ENCODE peak calls at places on chromosomes 4 and X, in nine cellular contexts. One of them, this sample, is unnamed.

GRCh38 chr4:47154816-47155370 is 123.5 kb downstream of the GABRB1 start:
- DNase-seq in Panc1: no peak
- DNase-seq in sigmoid colon: no peak
- DNase-seq in heart right ventricle: no peak
- DNase-seq in breast epithelium: no peak
- DNase-seq in GM23248: no peak
- DNase-seq in H9: no peak
- DNase-seq in AG04450: no peak
- DNase-seq in CD8-positive, alpha-beta T cell: no peak
- DNase-seq in this sample: no peak

GRCh38 chr4:108906006-108906405 is 143.2 kb upstream of the ETNPPL start:
- DNase-seq in Panc1: no peak
- DNase-seq in sigmoid colon: no peak
- DNase-seq in heart right ventricle: no peak
- DNase-seq in breast epithelium: no peak
- DNase-seq in GM23248: no peak
- DNase-seq in H9: peak
- DNase-seq in AG04450: no peak
- DNase-seq in CD8-positive, alpha-beta T cell: no peak
- DNase-seq in this sample: no peak

GRCh38 chrX:44042731-44043130 is 69.5 kb upstream of the NDP start:
- DNase-seq in Panc1: no peak
- DNase-seq in sigmoid colon: no peak
- DNase-seq in heart right ventricle: peak
- DNase-seq in breast epithelium: no peak
- DNase-seq in GM23248: peak
- DNase-seq in H9: no peak
- DNase-seq in AG04450: no peak
- DNase-seq in CD8-positive, alpha-beta T cell: no peak
- DNase-seq in this sample: no peak

GRCh38 chr4:169199184-169199583 is 71.6 kb downstream of the SH3RF1 start:
- DNase-seq in Panc1: no peak
- DNase-seq in sigmoid colon: no peak
- DNase-seq in heart right ventricle: no peak
- DNase-seq in breast epithelium: no peak
- DNase-seq in GM23248: no peak
- DNase-seq in H9: no peak
- DNase-seq in AG04450: no peak
- DNase-seq in CD8-positive, alpha-beta T cell: no peak
- DNase-seq in this sample: no peak

GRCh38 chrX:151000901-151001301 is 17.8 kb downstream of the HMGB3 start:
- DNase-seq in Panc1: no peak
- DNase-seq in sigmoid colon: no peak
- DNase-seq in heart right ventricle: no peak
- DNase-seq in breast epithelium: no peak
- DNase-seq in GM23248: no peak
- DNase-seq in H9: no peak
- DNase-seq in AG04450: no peak
- DNase-seq in CD8-positive, alpha-beta T cell: no peak
- DNase-seq in this sample: no peak

GRCh38 chrX:85084770-85085393 is 81.2 kb downstream of the APOOL start:
- DNase-seq in Panc1: no peak
- DNase-seq in sigmoid colon: no peak
- DNase-seq in heart right ventricle: no peak
- DNase-seq in breast epithelium: no peak
- DNase-seq in GM23248: peak
- DNase-seq in H9: no peak
- DNase-seq in AG04450: peak
- DNase-seq in CD8-positive, alpha-beta T cell: no peak
- DNase-seq in this sample: peak

GRCh38 chr4:83503974-83504373 is 19.1 kb upstream of the ABRAXAS1 start:
- DNase-seq in Panc1: no peak
- DNase-seq in sigmoid colon: no peak
- DNase-seq in heart right ventricle: no peak
- DNase-seq in breast epithelium: no peak
- DNase-seq in GM23248: no peak
- DNase-seq in H9: no peak
- DNase-seq in AG04450: no peak
- DNase-seq in CD8-positive, alpha-beta T cell: no peak
- DNase-seq in this sample: peak

GRCh38 chrX:46710425-46710824 is 48.5 kb downstream of the SLC9A7 start:
- DNase-seq in Panc1: no peak
- DNase-seq in sigmoid colon: no peak
- DNase-seq in heart right ventricle: no peak
- DNase-seq in breast epithelium: no peak
- DNase-seq in GM23248: peak
- DNase-seq in H9: no peak
- DNase-seq in AG04450: no peak
- DNase-seq in CD8-positive, alpha-beta T cell: no peak
- DNase-seq in this sample: no peak

GRCh38 chr4:95507147-95507546 is 41.6 kb downstream of the UNC5C start:
- DNase-seq in Panc1: no peak
- DNase-seq in sigmoid colon: no peak
- DNase-seq in heart right ventricle: no peak
- DNase-seq in breast epithelium: no peak
- DNase-seq in GM23248: no peak
- DNase-seq in H9: no peak
- DNase-seq in AG04450: no peak
- DNase-seq in CD8-positive, alpha-beta T cell: no peak
- DNase-seq in this sample: no peak

GRCh38 chr4:3202836-3203820 is 45.8 kb upstream of the MSANTD1 start:
- DNase-seq in Panc1: no peak
- DNase-seq in sigmoid colon: no peak
- DNase-seq in heart right ventricle: no peak
- DNase-seq in breast epithelium: no peak
- DNase-seq in GM23248: no peak
- DNase-seq in H9: no peak
- DNase-seq in AG04450: no peak
- DNase-seq in CD8-positive, alpha-beta T cell: no peak
- DNase-seq in this sample: no peak

GRCh38 chr4:879730-880079 is 52.4 kb downstream of the GAK start:
- DNase-seq in Panc1: no peak
- DNase-seq in sigmoid colon: no peak
- DNase-seq in heart right ventricle: no peak
- DNase-seq in breast epithelium: no peak
- DNase-seq in GM23248: no peak
- DNase-seq in H9: no peak
- DNase-seq in AG04450: no peak
- DNase-seq in CD8-positive, alpha-beta T cell: no peak
- DNase-seq in this sample: peak

GRCh38 chrX:71950066-71950465 is 39.4 kb downstream of the NHSL2 start:
- DNase-seq in Panc1: no peak
- DNase-seq in sigmoid colon: no peak
- DNase-seq in heart right ventricle: no peak
- DNase-seq in breast epithelium: no peak
- DNase-seq in GM23248: no peak
- DNase-seq in H9: no peak
- DNase-seq in AG04450: no peak
- DNase-seq in CD8-positive, alpha-beta T cell: no peak
- DNase-seq in this sample: no peak

GRCh38 chr4:66564901-66565648 is 894.8 kb upstream of the EPHA5 start:
- DNase-seq in Panc1: no peak
- DNase-seq in sigmoid colon: no peak
- DNase-seq in heart right ventricle: no peak
- DNase-seq in breast epithelium: no peak
- DNase-seq in GM23248: peak
- DNase-seq in H9: no peak
- DNase-seq in AG04450: no peak
- DNase-seq in CD8-positive, alpha-beta T cell: no peak
- DNase-seq in this sample: no peak

GRCh38 chrX:30653415-30654131 is at the start of gene GK:
- DNase-seq in Panc1: no peak
- DNase-seq in sigmoid colon: peak
- DNase-seq in heart right ventricle: peak
- DNase-seq in breast epithelium: no peak
- DNase-seq in GM23248: peak
- DNase-seq in H9: peak
- DNase-seq in AG04450: no peak
- DNase-seq in CD8-positive, alpha-beta T cell: no peak
- DNase-seq in this sample: no peak

GRCh38 chrX:129523076-129524055 is at the start of gene SMARCA1:
- DNase-seq in Panc1: no peak
- DNase-seq in sigmoid colon: peak
- DNase-seq in heart right ventricle: peak
- DNase-seq in breast epithelium: peak
- DNase-seq in GM23248: peak
- DNase-seq in H9: peak
- DNase-seq in AG04450: no peak
- DNase-seq in CD8-positive, alpha-beta T cell: no peak
- DNase-seq in this sample: peak
- H3K27ac ChIP-seq in Panc1: peak
- H3K27ac ChIP-seq in sigmoid colon: peak
- H3K27ac ChIP-seq in heart right ventricle: peak
- H3K27ac ChIP-seq in breast epithelium: peak
- H3K27ac ChIP-seq in GM23248: peak
- H3K27ac ChIP-seq in H9: peak
- H3K27ac ChIP-seq in AG04450: peak
- H3K27ac ChIP-seq in CD8-positive, alpha-beta T cell: no peak
- H3K27ac ChIP-seq in this sample: peak

GRCh38 chr4:118756429-118756828 is 71.2 kb downstream of the METTL14 start:
- DNase-seq in Panc1: no peak
- DNase-seq in sigmoid colon: no peak
- DNase-seq in heart right ventricle: no peak
- DNase-seq in breast epithelium: no peak
- DNase-seq in GM23248: no peak
- DNase-seq in H9: no peak
- DNase-seq in AG04450: no peak
- DNase-seq in CD8-positive, alpha-beta T cell: no peak
- DNase-seq in this sample: no peak
- H3K27ac ChIP-seq in Panc1: no peak
- H3K27ac ChIP-seq in sigmoid colon: peak
- H3K27ac ChIP-seq in heart right ventricle: peak
- H3K27ac ChIP-seq in breast epithelium: peak
- H3K27ac ChIP-seq in GM23248: peak
- H3K27ac ChIP-seq in H9: no peak
- H3K27ac ChIP-seq in AG04450: peak
- H3K27ac ChIP-seq in CD8-positive, alpha-beta T cell: no peak
- H3K27ac ChIP-seq in this sample: no peak

GRCh38 chrX:16990839-16991238 is 44.4 kb downstream of the REPS2 start:
- DNase-seq in Panc1: no peak
- DNase-seq in sigmoid colon: no peak
- DNase-seq in heart right ventricle: no peak
- DNase-seq in breast epithelium: no peak
- DNase-seq in GM23248: no peak
- DNase-seq in H9: no peak
- DNase-seq in AG04450: no peak
- DNase-seq in CD8-positive, alpha-beta T cell: no peak
- DNase-seq in this sample: no peak

GRCh38 chrX:16993791-16994318 is 47.4 kb downstream of the REPS2 start:
- DNase-seq in Panc1: no peak
- DNase-seq in sigmoid colon: no peak
- DNase-seq in heart right ventricle: no peak
- DNase-seq in breast epithelium: no peak
- DNase-seq in GM23248: no peak
- DNase-seq in H9: peak
- DNase-seq in AG04450: no peak
- DNase-seq in CD8-positive, alpha-beta T cell: no peak
- DNase-seq in this sample: no peak

GRCh38 chrX:16992411-16992810 is 46.0 kb downstream of the REPS2 start:
- DNase-seq in Panc1: no peak
- DNase-seq in sigmoid colon: no peak
- DNase-seq in heart right ventricle: no peak
- DNase-seq in breast epithelium: no peak
- DNase-seq in GM23248: no peak
- DNase-seq in H9: no peak
- DNase-seq in AG04450: no peak
- DNase-seq in CD8-positive, alpha-beta T cell: no peak
- DNase-seq in this sample: no peak

GRCh38 chrX:16989750-16990149 is 43.3 kb downstream of the REPS2 start:
- DNase-seq in Panc1: no peak
- DNase-seq in sigmoid colon: no peak
- DNase-seq in heart right ventricle: no peak
- DNase-seq in breast epithelium: no peak
- DNase-seq in GM23248: no peak
- DNase-seq in H9: no peak
- DNase-seq in AG04450: no peak
- DNase-seq in CD8-positive, alpha-beta T cell: no peak
- DNase-seq in this sample: no peak

GRCh38 chrX:16992902-16993301 is 46.4 kb downstream of the REPS2 start:
- DNase-seq in Panc1: no peak
- DNase-seq in sigmoid colon: no peak
- DNase-seq in heart right ventricle: no peak
- DNase-seq in breast epithelium: no peak
- DNase-seq in GM23248: no peak
- DNase-seq in H9: no peak
- DNase-seq in AG04450: no peak
- DNase-seq in CD8-positive, alpha-beta T cell: no peak
- DNase-seq in this sample: no peak
- H3K27ac ChIP-seq in Panc1: no peak
- H3K27ac ChIP-seq in sigmoid colon: no peak
- H3K27ac ChIP-seq in heart right ventricle: no peak
- H3K27ac ChIP-seq in breast epithelium: no peak
- H3K27ac ChIP-seq in GM23248: no peak
- H3K27ac ChIP-seq in H9: no peak
- H3K27ac ChIP-seq in AG04450: no peak
- H3K27ac ChIP-seq in CD8-positive, alpha-beta T cell: no peak
- H3K27ac ChIP-seq in this sample: no peak

GRCh38 chr4:101186558-101187184 is 160.7 kb downstream of the PPP3CA start:
- DNase-seq in Panc1: no peak
- DNase-seq in sigmoid colon: no peak
- DNase-seq in heart right ventricle: no peak
- DNase-seq in breast epithelium: no peak
- DNase-seq in GM23248: no peak
- DNase-seq in H9: no peak
- DNase-seq in AG04450: no peak
- DNase-seq in CD8-positive, alpha-beta T cell: no peak
- DNase-seq in this sample: no peak

GRCh38 chr4:101184668-101185067 is 162.7 kb downstream of the PPP3CA start:
- DNase-seq in Panc1: no peak
- DNase-seq in sigmoid colon: no peak
- DNase-seq in heart right ventricle: no peak
- DNase-seq in breast epithelium: no peak
- DNase-seq in GM23248: no peak
- DNase-seq in H9: no peak
- DNase-seq in AG04450: no peak
- DNase-seq in CD8-positive, alpha-beta T cell: no peak
- DNase-seq in this sample: no peak

GRCh38 chr4:101191302-101192098 is 155.8 kb downstream of the PPP3CA start:
- DNase-seq in Panc1: no peak
- DNase-seq in sigmoid colon: peak
- DNase-seq in heart right ventricle: peak
- DNase-seq in breast epithelium: peak
- DNase-seq in GM23248: peak
- DNase-seq in H9: peak
- DNase-seq in AG04450: peak
- DNase-seq in CD8-positive, alpha-beta T cell: no peak
- DNase-seq in this sample: no peak

GRCh38 chr4:101188906-101189305 is 158.4 kb downstream of the PPP3CA start:
- DNase-seq in Panc1: no peak
- DNase-seq in sigmoid colon: no peak
- DNase-seq in heart right ventricle: no peak
- DNase-seq in breast epithelium: no peak
- DNase-seq in GM23248: no peak
- DNase-seq in H9: no peak
- DNase-seq in AG04450: no peak
- DNase-seq in CD8-positive, alpha-beta T cell: no peak
- DNase-seq in this sample: no peak

DNA sequence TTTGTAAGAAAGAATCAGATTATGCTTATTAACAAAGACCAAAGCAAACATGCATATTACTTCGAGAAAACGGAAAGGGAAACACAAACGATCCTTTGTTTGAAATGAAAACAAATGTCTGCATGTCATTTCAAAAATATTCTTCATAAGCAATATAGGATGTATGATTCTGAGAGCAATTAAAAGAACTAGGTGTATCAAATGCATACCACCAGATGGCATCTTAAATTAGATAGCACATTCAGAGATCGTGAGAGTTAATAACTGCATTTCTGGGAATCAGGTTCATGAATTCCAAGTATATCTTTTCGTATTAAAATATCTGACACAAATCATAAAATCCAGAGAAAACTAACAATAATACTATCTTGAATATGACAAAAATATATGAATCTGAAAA is 159.5 kb downstream of the PPP3CA start:
- DNase-seq in Panc1: no peak
- DNase-seq in sigmoid colon: no peak
- DNase-seq in heart right ventricle: no peak
- DNase-seq in breast epithelium: no peak
- DNase-seq in GM23248: peak
- DNase-seq in H9: no peak
- DNase-seq in AG04450: no peak
- DNase-seq in CD8-positive, alpha-beta T cell: no peak
- DNase-seq in this sample: no peak
- H3K27ac ChIP-seq in Panc1: no peak
- H3K27ac ChIP-seq in sigmoid colon: no peak
- H3K27ac ChIP-seq in heart right ventricle: no peak
- H3K27ac ChIP-seq in breast epithelium: no peak
- H3K27ac ChIP-seq in GM23248: no peak
- H3K27ac ChIP-seq in H9: no peak
- H3K27ac ChIP-seq in AG04450: no peak
- H3K27ac ChIP-seq in CD8-positive, alpha-beta T cell: no peak
- H3K27ac ChIP-seq in this sample: no peak

This sample was measured in naive thymus-derived CD4-positive, alpha-beta T cell.